ENCODE peak calls at places on chromosomes 11 and 22, in five cellular contexts. One of them, this sample, is unnamed.

GRCh38 chr22:38859581-38860290 is 12.3 kb downstream of the CBX6 start:
- DNase-seq in A549: no peak
- DNase-seq in stomach: no peak
- DNase-seq in suprapubic skin: no peak
- DNase-seq in transverse colon: no peak
- DNase-seq in this sample: no peak

GRCh38 chr22:38018938-38019827 is 34.8 kb upstream of the SOX10 start:
- DNase-seq in transverse colon: no peak
- DNase-seq in suprapubic skin: no peak
- DNase-seq in A549: no peak
- DNase-seq in stomach: no peak
- DNase-seq in this sample: no peak

GRCh38 chr11:35005156-35005780 is 88.8 kb downstream of the PDHX start:
- DNase-seq in A549: peak; percentile 19
- DNase-seq in stomach: peak; percentile 59
- DNase-seq in transverse colon: peak; percentile 45
- DNase-seq in suprapubic skin: no peak
- DNase-seq in this sample: no peak

GRCh38 chr11:62054484-62055121 is 69.2 kb upstream of the INCENP start:
- DNase-seq in stomach: peak; percentile 48
- DNase-seq in A549: peak; percentile 92
- DNase-seq in suprapubic skin: no peak
- DNase-seq in transverse colon: peak; percentile 72
- DNase-seq in this sample: no peak

GRCh38 chr11:4826425-4826824 is 5.3 kb downstream of the OR51F2 start:
- DNase-seq in suprapubic skin: no peak
- DNase-seq in stomach: no peak
- DNase-seq in A549: no peak
- DNase-seq in transverse colon: no peak
- DNase-seq in this sample: no peak

GRCh38 chr11:77195071-77195705 is 67.1 kb downstream of the MYO7A start:
- DNase-seq in suprapubic skin: no peak
- DNase-seq in transverse colon: no peak
- DNase-seq in stomach: no peak
- DNase-seq in A549: no peak
- DNase-seq in this sample: no peak

GRCh38 chr22:20062766-20063083 is 17.3 kb upstream of the DGCR8 start:
- DNase-seq in suprapubic skin: no peak
- DNase-seq in stomach: no peak
- DNase-seq in transverse colon: no peak
- DNase-seq in A549: no peak
- DNase-seq in this sample: no peak

GRCh38 chr11:25159341-25159740 is 662.5 kb downstream of the LUZP2 start:
- DNase-seq in transverse colon: no peak
- DNase-seq in stomach: no peak
- DNase-seq in A549: no peak
- DNase-seq in suprapubic skin: no peak
- DNase-seq in this sample: no peak

GRCh38 chr22:42283288-42284229 is 13.1 kb upstream of the TCF20 start:
- DNase-seq in transverse colon: no peak
- DNase-seq in stomach: no peak
- DNase-seq in A549: no peak
- DNase-seq in suprapubic skin: no peak
- DNase-seq in this sample: peak; percentile 44

GRCh38 chr22:27391092-27391770 is 410.3 kb downstream of the MN1 start:
- DNase-seq in A549: no peak
- DNase-seq in suprapubic skin: no peak
- DNase-seq in transverse colon: no peak
- DNase-seq in stomach: no peak
- DNase-seq in this sample: peak; percentile 64

GRCh38 chr11:112745958-112746357 is 215.3 kb upstream of the NCAM1 start:
- DNase-seq in A549: no peak
- DNase-seq in suprapubic skin: no peak
- DNase-seq in transverse colon: no peak
- DNase-seq in stomach: no peak
- DNase-seq in this sample: no peak

GRCh38 chr22:26182723-26183122 is 13.5 kb downstream of the SEZ6L start:
- DNase-seq in transverse colon: no peak
- DNase-seq in A549: no peak
- DNase-seq in suprapubic skin: no peak
- DNase-seq in stomach: no peak
- DNase-seq in this sample: no peak

GRCh38 chr22:36979016-36979415 is 40.2 kb downstream of the TST start:
- DNase-seq in A549: no peak
- DNase-seq in suprapubic skin: no peak
- DNase-seq in transverse colon: no peak
- DNase-seq in stomach: no peak
- DNase-seq in this sample: no peak

GRCh38 chr22:25941365-25941960 is 199.5 kb downstream of the MYO18B start:
- DNase-seq in transverse colon: no peak
- DNase-seq in suprapubic skin: no peak
- DNase-seq in stomach: no peak
- DNase-seq in A549: no peak
- DNase-seq in this sample: no peak

GRCh38 chr11:133825156-133825555 is 20.2 kb downstream of the SPATA19 start:
- DNase-seq in A549: no peak
- DNase-seq in transverse colon: no peak
- DNase-seq in suprapubic skin: no peak
- DNase-seq in stomach: no peak
- DNase-seq in this sample: no peak

GRCh38 chr22:19620742-19621371 is 93.4 kb upstream of the SEPTIN5 start:
- DNase-seq in stomach: no peak
- DNase-seq in suprapubic skin: no peak
- DNase-seq in transverse colon: no peak
- DNase-seq in A549: no peak
- DNase-seq in this sample: no peak

GRCh38 chr11:69718912-69719311 is 15.1 kb upstream of the FGF19 start:
- DNase-seq in suprapubic skin: no peak
- DNase-seq in stomach: no peak
- DNase-seq in transverse colon: no peak
- DNase-seq in A549: no peak
- DNase-seq in this sample: no peak

GRCh38 chr11:44351006-44351660 is 41.2 kb upstream of the ALX4 start:
- DNase-seq in suprapubic skin: no peak
- DNase-seq in A549: no peak
- DNase-seq in stomach: no peak
- DNase-seq in transverse colon: no peak
- DNase-seq in this sample: no peak

DNA sequence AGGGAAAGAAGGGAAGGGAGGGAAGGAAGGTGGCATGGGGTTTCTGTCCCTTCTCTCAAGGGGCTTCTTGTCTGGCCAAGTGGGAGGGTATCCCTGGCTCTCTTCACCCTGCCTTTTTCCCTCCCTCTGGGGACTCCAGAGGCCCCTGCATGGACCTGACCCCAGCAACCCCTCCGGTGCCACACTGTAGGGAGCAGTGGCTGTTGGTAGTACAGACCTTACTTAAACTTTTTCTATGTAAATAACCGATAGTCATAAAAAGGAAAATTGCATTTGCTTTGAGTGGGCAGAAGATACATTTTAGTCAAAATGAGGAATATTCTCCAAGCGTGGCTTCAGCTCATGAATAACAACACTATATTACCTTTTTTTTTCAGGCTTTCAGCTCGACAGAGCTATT is 1384.0 kb downstream of the BRD1 start:
- DNase-seq in suprapubic skin: no peak
- DNase-seq in transverse colon: no peak
- DNase-seq in stomach: no peak
- DNase-seq in A549: no peak
- DNase-seq in this sample: no peak
- TF ChIP-seq EP300 in suprapubic skin: no peak
- TF ChIP-seq EP300 in transverse colon: no peak
- TF ChIP-seq EP300 in stomach: no peak
- TF ChIP-seq EP300 in A549: no peak
- TF ChIP-seq EP300 in this sample: no peak

GRCh38 chr22:49958961-49959781 is 1.4 kb upstream of the PIM3 start:
- DNase-seq in transverse colon: peak; percentile 26
- DNase-seq in A549: no peak
- DNase-seq in suprapubic skin: peak; percentile 70
- DNase-seq in stomach: peak; percentile 49
- DNase-seq in this sample: peak; percentile 56

GRCh38 chr22:49960967-49961600 is 512 bp downstream of the PIM3 start:
- DNase-seq in suprapubic skin: peak; percentile 79
- DNase-seq in transverse colon: peak; percentile 55
- DNase-seq in stomach: peak; percentile 44
- DNase-seq in A549: peak; percentile 36
- DNase-seq in this sample: peak; percentile 36

GRCh38 chr22:49959782-49960158 is 802 bp upstream of the PIM3 start:
- DNase-seq in transverse colon: peak; percentile 73
- DNase-seq in stomach: peak; percentile 66
- DNase-seq in suprapubic skin: peak; percentile 86
- DNase-seq in A549: peak; percentile 39
- DNase-seq in this sample: peak; percentile 76

GRCh38 chr22:49961601-49962011 is 1.0 kb downstream of the PIM3 start:
- DNase-seq in suprapubic skin: no peak
- DNase-seq in stomach: no peak
- DNase-seq in A549: peak; percentile 49
- DNase-seq in transverse colon: no peak
- DNase-seq in this sample: no peak

GRCh38 chr22:49960159-49960966 is at the start of gene PIM3:
- DNase-seq in transverse colon: peak; percentile 97
- DNase-seq in A549: peak; percentile 95
- DNase-seq in suprapubic skin: peak; percentile 97
- DNase-seq in stomach: peak; percentile 97
- DNase-seq in this sample: peak; percentile 92
- TF ChIP-seq EP300 in transverse colon: no peak
- TF ChIP-seq EP300 in A549: no peak
- TF ChIP-seq EP300 in suprapubic skin: no peak
- TF ChIP-seq EP300 in stomach: no peak
- TF ChIP-seq EP300 in this sample: no peak

DNA sequence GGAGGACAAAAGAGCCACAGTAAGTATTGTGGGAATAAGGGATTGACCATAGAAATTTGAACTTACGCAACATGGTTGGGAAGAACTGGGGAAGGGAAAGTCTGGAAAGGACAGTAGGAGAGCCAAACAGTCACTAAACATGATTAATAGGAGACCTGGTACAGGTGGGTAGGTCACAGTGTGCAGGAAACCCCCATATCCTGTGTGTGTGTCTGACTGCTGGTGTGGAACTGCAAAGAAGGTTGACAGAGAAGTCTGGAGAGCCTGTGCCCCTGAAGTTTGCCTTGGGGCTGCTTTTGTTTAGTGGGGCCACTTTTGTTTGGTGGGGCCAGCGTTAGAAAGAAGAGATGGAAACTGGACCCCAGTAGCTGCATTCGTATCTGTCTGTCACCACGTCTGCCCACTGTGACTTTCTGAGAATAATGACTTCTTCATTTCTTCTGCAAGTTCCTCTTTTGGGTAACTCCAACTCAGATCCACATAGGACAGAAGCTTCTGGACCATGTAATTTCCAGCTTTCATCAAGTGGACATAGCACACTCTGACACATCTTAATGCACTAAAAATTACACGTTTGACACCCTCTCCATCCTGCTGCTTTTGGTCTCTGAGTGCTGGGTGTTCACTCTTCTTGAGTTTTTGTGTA is 126.8 kb upstream of the RAG2 start:
- DNase-seq in stomach: no peak
- DNase-seq in transverse colon: no peak
- DNase-seq in A549: no peak
- DNase-seq in suprapubic skin: no peak
- DNase-seq in this sample: no peak
- TF ChIP-seq EP300 in stomach: no peak
- TF ChIP-seq EP300 in transverse colon: no peak
- TF ChIP-seq EP300 in A549: no peak
- TF ChIP-seq EP300 in suprapubic skin: no peak
- TF ChIP-seq EP300 in this sample: no peak

DNA sequence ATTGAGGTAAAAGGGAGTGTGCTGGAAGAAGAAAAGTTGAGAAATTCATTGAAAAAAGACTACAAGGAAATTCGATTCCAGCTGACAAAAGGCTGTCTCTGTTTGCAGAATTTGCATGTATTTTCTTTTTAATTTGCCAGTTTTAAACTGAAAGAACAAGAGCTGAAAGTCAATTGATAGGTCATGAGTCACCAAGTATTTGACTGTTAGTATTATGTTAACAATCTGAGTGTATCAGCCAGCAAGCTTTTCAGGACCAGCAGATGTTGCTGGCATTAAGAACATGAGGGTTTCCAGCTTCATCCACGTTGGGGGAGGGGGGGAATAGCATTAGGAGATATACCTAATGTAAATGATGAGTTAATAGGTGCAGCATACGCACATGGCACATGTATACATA is 726.7 kb downstream of the METTL15 start:
- DNase-seq in A549: peak; percentile 74
- DNase-seq in stomach: no peak
- DNase-seq in transverse colon: no peak
- DNase-seq in suprapubic skin: no peak
- DNase-seq in this sample: no peak
- TF ChIP-seq EP300 in A549: no peak
- TF ChIP-seq EP300 in stomach: no peak
- TF ChIP-seq EP300 in transverse colon: no peak
- TF ChIP-seq EP300 in suprapubic skin: no peak
- TF ChIP-seq EP300 in this sample: no peak

GRCh38 chr22:50469377-50470305 is 5.2 kb downstream of the SBF1 start:
- DNase-seq in suprapubic skin: no peak
- DNase-seq in transverse colon: peak; percentile 95
- DNase-seq in A549: no peak
- DNase-seq in stomach: peak; percentile 83
- DNase-seq in this sample: no peak
- TF ChIP-seq EP300 in suprapubic skin: no peak
- TF ChIP-seq EP300 in transverse colon: no peak
- TF ChIP-seq EP300 in A549: no peak
- TF ChIP-seq EP300 in stomach: no peak
- TF ChIP-seq EP300 in this sample: no peak

GRCh38 chr11:117434481-117434880 is 106.8 kb downstream of the CEP164 start:
- DNase-seq in transverse colon: no peak
- DNase-seq in A549: no peak
- DNase-seq in suprapubic skin: no peak
- DNase-seq in stomach: no peak
- DNase-seq in this sample: no peak
- TF ChIP-seq EP300 in transverse colon: no peak
- TF ChIP-seq EP300 in A549: no peak
- TF ChIP-seq EP300 in suprapubic skin: no peak
- TF ChIP-seq EP300 in stomach: no peak
- TF ChIP-seq EP300 in this sample: no peak

DNA sequence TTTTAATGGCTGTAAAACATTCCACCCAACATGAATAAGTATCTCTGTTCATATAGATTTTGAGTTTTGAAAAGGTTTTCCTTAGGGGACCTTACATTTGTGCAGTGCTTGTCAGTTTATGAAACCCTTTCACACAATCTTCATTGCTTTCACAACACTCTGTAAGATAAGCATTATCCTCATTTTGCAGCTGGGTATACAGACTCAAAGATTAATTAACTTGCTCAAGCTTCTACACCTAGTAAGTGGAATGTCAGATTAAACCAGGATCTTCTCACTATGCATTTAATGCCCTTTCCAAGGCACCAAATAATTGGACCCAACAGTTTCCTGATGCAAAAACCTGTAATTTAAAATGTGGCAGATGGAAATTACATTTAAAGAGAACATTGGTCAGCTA is 11.6 kb upstream of the GAB2 start:
- DNase-seq in transverse colon: no peak
- DNase-seq in suprapubic skin: no peak
- DNase-seq in stomach: no peak
- DNase-seq in A549: no peak
- DNase-seq in this sample: no peak
- TF ChIP-seq EP300 in transverse colon: no peak
- TF ChIP-seq EP300 in suprapubic skin: no peak
- TF ChIP-seq EP300 in stomach: no peak
- TF ChIP-seq EP300 in A549: no peak
- TF ChIP-seq EP300 in this sample: no peak

This sample was measured in ovary.